ENCODE peak calls at places on chromosomes 12 and 14, in nine cellular contexts. D, T, R, E, G, Y, L, O and Z are unnamed samples.
A peak's percentile ranks its signal among the peaks of the same experiment; 100 is the strongest.

GRCh38 chr14:75720828-75721227 is 59.8 kb downstream of the TTLL5 start:
- DNase-seq in G (no peak), Y (no peak), R (no peak), E (peak; percentile 68), L (no peak), D (no peak), T (no peak), O (no peak), Z (no peak)

GRCh38 chr12:117908411-117908810 is 60.4 kb downstream of the KSR2 start:
- DNase-seq in Y (no peak), D (no peak), L (no peak), T (no peak), R (no peak), G (no peak), E (no peak), O (no peak), Z (no peak)

GRCh38 chr12:42963993-42964392 is 374.4 kb upstream of the PRICKLE1 start:
- DNase-seq in D (no peak), L (no peak), G (no peak), Y (no peak), R (no peak), T (no peak), O (no peak), E (no peak), Z (no peak)

GRCh38 chr12:57135939-57136338 is 7.7 kb downstream of the LRP1 start:
- DNase-seq in L (no peak), R (no peak), T (no peak), D (peak; percentile 52), O (no peak), G (no peak), E (no peak), Y (no peak), Z (no peak)

GRCh38 chr12:52060498-52061177 is 9.1 kb upstream of the ATG101 start:
- DNase-seq in O (no peak), E (no peak), R (no peak), D (peak; percentile 71), T (no peak), G (no peak), Y (no peak), L (no peak), Z (no peak)

GRCh38 chr14:69996197-69996596 is 117.0 kb downstream of the SMOC1 start:
- DNase-seq in Y (no peak), D (peak; percentile 88), G (no peak), E (no peak), L (no peak), R (no peak), T (no peak), O (no peak), Z (no peak)

GRCh38 chr14:99271951-99272668 is at the start of gene BCL11B:
- DNase-seq in O (no peak), G (peak; percentile 79), Y (peak; percentile 75), D (peak; percentile 66), E (peak; percentile 47), R (peak; percentile 83), T (peak; percentile 93), L (peak; percentile 81), Z (peak; percentile 95)

GRCh38 chr12:30874455-30875313 is 51.9 kb upstream of the TSPAN11 start:
- DNase-seq in D (no peak), T (peak; percentile 79), G (no peak), O (no peak), L (peak; percentile 25), R (no peak), E (no peak), Y (no peak), Z (peak; percentile 53)

GRCh38 chr12:15664491-15664890 is 124.7 kb downstream of the EPS8 start:
- DNase-seq in G (no peak), T (no peak), R (no peak), Y (no peak), O (no peak), D (peak; percentile 56), E (no peak), L (no peak), Z (no peak)

GRCh38 chr12:8819676-8819980 is 2.8 kb upstream of the A2ML1 start:
- DNase-seq in E (no peak), O (no peak), R (no peak), Y (no peak), L (no peak), G (no peak), D (peak; percentile 9), T (no peak), Z (no peak)